ENCODE peak calls at places on chromosomes 6 and 20, in eight cellular contexts. F, Q, K, S, L, R, B and V are unnamed samples.

GRCh38 chr6:159151266-159151855 is 17.8 kb upstream of the FNDC1 start:
- DNase-seq in F (no peak), Q (peak; percentile 71), K (peak; percentile 54), S (no peak), L (peak; percentile 64), R (no peak), B (peak; percentile 54), V (peak; percentile 14)

GRCh38 chr6:121823437-121823851 is 388.0 kb downstream of the GJA1 start:
- DNase-seq in F (no peak), Q (no peak), K (peak; percentile 84), S (no peak), L (peak; percentile 89), R (peak; percentile 52), B (no peak), V (no peak)

GRCh38 chr20:53517146-53517545 is 76.5 kb downstream of the ZNF217 start:
- DNase-seq in F (no peak), Q (no peak), K (no peak), S (no peak), L (no peak), R (no peak), B (peak; percentile 45), V (no peak)

GRCh38 chr20:3163099-3164042 is 3.7 kb upstream of the FASTKD5 start:
- DNase-seq in F (no peak), Q (no peak), K (no peak), S (no peak), L (no peak), R (no peak), B (no peak), V (no peak)

GRCh38 chr6:154156135-154156948 is 117.3 kb downstream of the OPRM1 start:
- DNase-seq in F (peak; percentile 58), Q (peak; percentile 54), K (peak; percentile 70), S (peak; percentile 83), L (peak; percentile 9), R (no peak), B (peak; percentile 32), V (no peak)

GRCh38 chr20:2914160-2914559 is 40.9 kb downstream of the PTPRA start:
- DNase-seq in F (no peak), Q (no peak), K (no peak), S (no peak), L (no peak), R (no peak), B (no peak), V (no peak)

GRCh38 chr6:89989742-89990141 is 95.5 kb downstream of the GJA10 start:
- DNase-seq in F (no peak), Q (no peak), K (no peak), S (no peak), L (peak; percentile 97), R (no peak), B (no peak), V (no peak)

GRCh38 chr6:53639520-53639919 is 26.0 kb downstream of the KLHL31 start:
- DNase-seq in F (no peak), Q (no peak), K (no peak), S (no peak), L (no peak), R (no peak), B (no peak), V (no peak)

GRCh38 chr6:24205020-24205492 is 79.0 kb downstream of the NRSN1 start:
- DNase-seq in F (no peak), Q (peak; percentile 28), K (peak; percentile 68), S (no peak), L (peak; percentile 34), R (peak; percentile 14), B (peak; percentile 21), V (no peak)

GRCh38 chr6:22877946-22878705 is 308.8 kb downstream of the HDGFL1 start:
- DNase-seq in F (no peak), Q (no peak), K (peak; percentile 88), S (no peak), L (peak; percentile 99), R (no peak), B (no peak), V (peak; percentile 56)

GRCh38 chr6:138465007-138465645 is 34.2 kb downstream of the NHSL1 start:
- DNase-seq in F (no peak), Q (no peak), K (peak; percentile 17), S (no peak), L (peak; percentile 95), R (peak; percentile 70), B (no peak), V (peak; percentile 57)

GRCh38 chr6:134047673-134048072 is 4.8 kb downstream of the SLC2A12 start:
- DNase-seq in F (no peak), Q (no peak), K (no peak), S (no peak), L (no peak), R (no peak), B (no peak), V (no peak)

GRCh38 chr6:135796884-135797283 is 54.6 kb upstream of the PDE7B start:
- DNase-seq in F (no peak), Q (no peak), K (no peak), S (no peak), L (peak; percentile 30), R (no peak), B (no peak), V (no peak)

GRCh38 chr6:21587182-21587924 is 6.2 kb upstream of the SOX4 start:
- DNase-seq in F (peak; percentile 65), Q (peak; percentile 70), K (peak; percentile 82), S (peak; percentile 85), L (peak; percentile 53), R (no peak), B (peak; percentile 70), V (no peak)

GRCh38 chr6:21586760-21587181 is 6.8 kb upstream of the SOX4 start:
- DNase-seq in F (no peak), Q (no peak), K (no peak), S (no peak), L (no peak), R (no peak), B (peak; percentile 77), V (no peak)

GRCh38 chr6:21590345-21590744 is 3.2 kb upstream of the SOX4 start:
- DNase-seq in F (no peak), Q (no peak), K (no peak), S (no peak), L (no peak), R (no peak), B (no peak), V (no peak)

GRCh38 chr6:21587925-21588811 is 5.4 kb upstream of the SOX4 start:
- DNase-seq in F (peak; percentile 64), Q (peak; percentile 59), K (peak; percentile 57), S (peak; percentile 88), L (peak; percentile 49), R (no peak), B (peak; percentile 72), V (no peak)

GRCh38 chr6:21588812-21589811 is 4.4 kb upstream of the SOX4 start:
- DNase-seq in F (peak; percentile 89), Q (peak; percentile 94), K (peak; percentile 94), S (peak; percentile 97), L (peak; percentile 87), R (no peak), B (peak; percentile 94), V (no peak)
- TF ChIP-seq CTCF in F (peak; percentile 83), Q (peak; percentile 78), K (peak; percentile 83), S (peak; percentile 93), L (peak; percentile 91), R (peak; percentile 83), B (peak; percentile 91), V (peak; percentile 96)

DNA sequence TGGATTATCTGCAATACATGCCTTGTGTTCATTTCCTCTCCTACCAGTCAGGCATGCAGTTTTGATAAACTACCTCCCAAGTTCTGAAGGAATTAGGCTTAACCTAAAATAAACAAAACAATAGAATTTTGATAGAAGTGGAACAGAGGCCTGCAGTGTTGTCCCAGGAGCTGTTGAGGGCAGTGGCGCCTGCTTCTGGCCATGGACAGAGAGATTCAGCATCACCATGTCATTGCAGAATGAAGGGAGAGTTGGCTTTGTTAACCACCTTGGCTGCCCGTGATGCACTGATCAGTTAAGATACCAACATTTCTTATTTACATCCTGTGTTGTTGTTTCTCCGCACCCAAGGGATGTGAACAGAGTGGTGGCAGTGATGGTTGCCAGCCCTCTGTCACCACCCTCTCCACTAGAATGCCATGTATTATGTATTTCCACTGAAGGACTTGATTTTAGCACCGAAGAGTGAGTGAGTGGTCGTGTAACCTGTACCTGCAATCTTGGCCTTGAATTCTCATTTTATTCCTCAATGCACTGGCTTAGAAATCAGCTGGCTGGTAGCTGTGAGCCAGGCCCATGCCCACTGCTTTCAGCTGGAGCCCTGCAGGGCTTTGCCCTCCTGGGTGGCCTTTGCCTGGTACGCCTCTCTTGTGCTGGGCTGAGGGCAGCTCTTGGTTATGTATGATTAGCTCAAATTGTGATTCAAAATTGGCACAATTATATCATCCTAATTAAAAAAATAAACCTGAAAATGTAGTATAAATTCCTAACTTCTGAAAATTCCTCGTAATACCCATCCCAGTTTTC is 56.5 kb downstream of the SHLD1 start:
- DNase-seq in F (no peak), Q (no peak), K (peak; percentile 46), S (no peak), L (no peak), R (no peak), B (no peak), V (no peak)
- TF ChIP-seq CTCF in F (no peak), Q (no peak), K (peak; percentile 41), S (no peak), L (no peak), R (peak; percentile 24), B (no peak), V (no peak)

DNA sequence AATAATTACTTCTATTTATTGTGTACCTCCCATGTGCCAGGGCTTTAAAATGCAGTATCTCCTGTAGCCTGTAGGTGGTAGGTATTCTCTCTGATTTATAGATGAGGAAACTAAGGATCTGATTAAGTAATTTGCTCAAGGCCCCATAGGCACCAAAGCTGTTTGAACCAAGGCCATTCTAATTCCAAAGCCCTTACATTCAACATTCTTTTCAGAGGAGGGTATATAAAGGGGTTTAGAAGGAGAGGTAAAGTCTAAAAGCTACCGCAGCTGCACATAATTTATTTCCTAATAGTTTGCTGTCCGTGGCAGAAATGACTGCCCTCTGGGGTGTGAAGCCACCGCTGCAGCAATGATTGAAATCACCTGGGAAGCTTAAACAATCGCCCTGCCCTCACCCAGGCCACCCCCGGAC is 95.0 kb upstream of the FAM8A1 start:
- DNase-seq in F (no peak), Q (no peak), K (peak; percentile 72), S (no peak), L (peak; percentile 39), R (no peak), B (no peak), V (no peak)
- TF ChIP-seq CTCF in F (no peak), Q (peak; percentile 55), K (peak; percentile 61), S (peak; percentile 22), L (peak; percentile 48), R (no peak), B (no peak), V (peak; percentile 9)

GRCh38 chr6:15447546-15448232 is 201.8 kb downstream of the JARID2 start:
- DNase-seq in F (no peak), Q (no peak), K (no peak), S (no peak), L (no peak), R (no peak), B (no peak), V (no peak)

GRCh38 chr6:15444081-15444731 is 198.3 kb downstream of the JARID2 start:
- DNase-seq in F (no peak), Q (no peak), K (no peak), S (no peak), L (no peak), R (no peak), B (no peak), V (no peak)

GRCh38 chr6:15443119-15443518 is 197.2 kb downstream of the JARID2 start:
- DNase-seq in F (no peak), Q (no peak), K (no peak), S (no peak), L (peak; percentile 88), R (peak; percentile 33), B (no peak), V (peak; percentile 55)

GRCh38 chr6:15442467-15442866 is 196.6 kb downstream of the JARID2 start:
- DNase-seq in F (no peak), Q (no peak), K (no peak), S (no peak), L (no peak), R (no peak), B (no peak), V (no peak)

GRCh38 chr6:15444881-15445280 is 199.0 kb downstream of the JARID2 start:
- DNase-seq in F (no peak), Q (no peak), K (no peak), S (no peak), L (no peak), R (no peak), B (no peak), V (no peak)
- TF ChIP-seq CTCF in F (no peak), Q (no peak), K (peak; percentile 39), S (no peak), L (no peak), R (no peak), B (no peak), V (no peak)